ENCODE peak calls at places on chromosomes 1 and 21, in five cellular contexts. One of them, this sample, is unnamed.

GRCh38 chr1:3898994-3899775 is 887 bp downstream of the C1orf174 start:
- DNase-seq in stimulated activated CD8-positive, alpha-beta memory T cell treated with anti-CD3 and anti-CD28 coated beads, Interleukin-4, amount 100 ng/mL, for 24 hours: no peak
- DNase-seq in stomach: no peak
- DNase-seq in foreskin keratinocyte: no peak
- DNase-seq in sigmoid colon: no peak
- DNase-seq in this sample: no peak

GRCh38 chr1:1173061-1173792 is 453 bp upstream of the TTLL10 start:
- DNase-seq in foreskin keratinocyte: no peak
- DNase-seq in stomach: no peak
- DNase-seq in sigmoid colon: no peak
- DNase-seq in stimulated activated CD8-positive, alpha-beta memory T cell treated with anti-CD3 and anti-CD28 coated beads, Interleukin-4, amount 100 ng/mL, for 24 hours: no peak
- DNase-seq in this sample: no peak

GRCh38 chr1:22747021-22747734 is 36.5 kb downstream of the EPHB2 start:
- DNase-seq in sigmoid colon: no peak
- DNase-seq in foreskin keratinocyte: peak; percentile 44
- DNase-seq in stimulated activated CD8-positive, alpha-beta memory T cell treated with anti-CD3 and anti-CD28 coated beads, Interleukin-4, amount 100 ng/mL, for 24 hours: no peak
- DNase-seq in stomach: no peak
- DNase-seq in this sample: no peak

GRCh38 chr1:155017021-155017945 is 14.7 kb downstream of the ZBTB7B start:
- DNase-seq in stomach: peak; percentile 95
- DNase-seq in stimulated activated CD8-positive, alpha-beta memory T cell treated with anti-CD3 and anti-CD28 coated beads, Interleukin-4, amount 100 ng/mL, for 24 hours: peak; percentile 84
- DNase-seq in foreskin keratinocyte: peak; percentile 96
- DNase-seq in sigmoid colon: peak; percentile 97
- DNase-seq in this sample: peak; percentile 41

GRCh38 chr1:32681501-32681900 is 21.1 kb downstream of the SYNC start:
- DNase-seq in stomach: no peak
- DNase-seq in sigmoid colon: peak; percentile 69
- DNase-seq in foreskin keratinocyte: no peak
- DNase-seq in stimulated activated CD8-positive, alpha-beta memory T cell treated with anti-CD3 and anti-CD28 coated beads, Interleukin-4, amount 100 ng/mL, for 24 hours: no peak
- DNase-seq in this sample: no peak

GRCh38 chr1:58749646-58750045 is 34.2 kb downstream of the JUN start:
- DNase-seq in stomach: no peak
- DNase-seq in sigmoid colon: no peak
- DNase-seq in stimulated activated CD8-positive, alpha-beta memory T cell treated with anti-CD3 and anti-CD28 coated beads, Interleukin-4, amount 100 ng/mL, for 24 hours: no peak
- DNase-seq in foreskin keratinocyte: no peak
- DNase-seq in this sample: no peak

GRCh38 chr1:6348511-6349191 is 44.9 kb downstream of the ACOT7 start:
- DNase-seq in foreskin keratinocyte: no peak
- DNase-seq in stimulated activated CD8-positive, alpha-beta memory T cell treated with anti-CD3 and anti-CD28 coated beads, Interleukin-4, amount 100 ng/mL, for 24 hours: peak; percentile 34
- DNase-seq in sigmoid colon: no peak
- DNase-seq in stomach: peak; percentile 41
- DNase-seq in this sample: no peak

GRCh38 chr21:20971296-20971921 is 26.8 kb upstream of the NCAM2 start:
- DNase-seq in stomach: no peak
- DNase-seq in foreskin keratinocyte: peak; percentile 31
- DNase-seq in stimulated activated CD8-positive, alpha-beta memory T cell treated with anti-CD3 and anti-CD28 coated beads, Interleukin-4, amount 100 ng/mL, for 24 hours: no peak
- DNase-seq in sigmoid colon: peak; percentile 66
- DNase-seq in this sample: no peak

GRCh38 chr21:30329203-30329868 is 8.2 kb downstream of the KRTAP27-1 start:
- DNase-seq in foreskin keratinocyte: peak; percentile 76
- DNase-seq in sigmoid colon: no peak
- DNase-seq in stimulated activated CD8-positive, alpha-beta memory T cell treated with anti-CD3 and anti-CD28 coated beads, Interleukin-4, amount 100 ng/mL, for 24 hours: no peak
- DNase-seq in stomach: no peak
- DNase-seq in this sample: no peak

GRCh38 chr1:157652859-157653493 is 47.6 kb downstream of the FCRL3 start:
- DNase-seq in foreskin keratinocyte: no peak
- DNase-seq in stomach: no peak
- DNase-seq in stimulated activated CD8-positive, alpha-beta memory T cell treated with anti-CD3 and anti-CD28 coated beads, Interleukin-4, amount 100 ng/mL, for 24 hours: no peak
- DNase-seq in sigmoid colon: no peak
- DNase-seq in this sample: no peak

GRCh38 chr1:208178091-208178529 is 66.1 kb downstream of the PLXNA2 start:
- DNase-seq in sigmoid colon: no peak
- DNase-seq in stomach: peak; percentile 73
- DNase-seq in stimulated activated CD8-positive, alpha-beta memory T cell treated with anti-CD3 and anti-CD28 coated beads, Interleukin-4, amount 100 ng/mL, for 24 hours: no peak
- DNase-seq in foreskin keratinocyte: no peak
- DNase-seq in this sample: peak; percentile 84

GRCh38 chr21:36478207-36478701 is 1.7 kb downstream of the CLDN14 start:
- DNase-seq in sigmoid colon: no peak
- DNase-seq in stomach: no peak
- DNase-seq in stimulated activated CD8-positive, alpha-beta memory T cell treated with anti-CD3 and anti-CD28 coated beads, Interleukin-4, amount 100 ng/mL, for 24 hours: no peak
- DNase-seq in foreskin keratinocyte: peak; percentile 92
- DNase-seq in this sample: no peak

GRCh38 chr1:94050263-94050662 is 70.7 kb downstream of the ABCA4 start:
- DNase-seq in stimulated activated CD8-positive, alpha-beta memory T cell treated with anti-CD3 and anti-CD28 coated beads, Interleukin-4, amount 100 ng/mL, for 24 hours: no peak
- DNase-seq in stomach: no peak
- DNase-seq in sigmoid colon: no peak
- DNase-seq in foreskin keratinocyte: peak; percentile 71
- DNase-seq in this sample: no peak

GRCh38 chr1:18549896-18550295 is 69.2 kb downstream of the KLHDC7A start:
- DNase-seq in stomach: no peak
- DNase-seq in sigmoid colon: no peak
- DNase-seq in stimulated activated CD8-positive, alpha-beta memory T cell treated with anti-CD3 and anti-CD28 coated beads, Interleukin-4, amount 100 ng/mL, for 24 hours: no peak
- DNase-seq in foreskin keratinocyte: no peak
- DNase-seq in this sample: no peak

GRCh38 chr1:229130028-229130668 is 140.8 kb upstream of the RAB4A start:
- DNase-seq in stomach: peak; percentile 48
- DNase-seq in stimulated activated CD8-positive, alpha-beta memory T cell treated with anti-CD3 and anti-CD28 coated beads, Interleukin-4, amount 100 ng/mL, for 24 hours: no peak
- DNase-seq in sigmoid colon: peak; percentile 71
- DNase-seq in foreskin keratinocyte: no peak
- DNase-seq in this sample: no peak

GRCh38 chr1:57036896-57037295 is 71.1 kb upstream of the C8B start:
- DNase-seq in foreskin keratinocyte: no peak
- DNase-seq in sigmoid colon: no peak
- DNase-seq in stimulated activated CD8-positive, alpha-beta memory T cell treated with anti-CD3 and anti-CD28 coated beads, Interleukin-4, amount 100 ng/mL, for 24 hours: no peak
- DNase-seq in stomach: no peak
- DNase-seq in this sample: no peak

GRCh38 chr1:76541618-76542017 is 325.7 kb upstream of the ST6GALNAC5 start:
- DNase-seq in stomach: no peak
- DNase-seq in stimulated activated CD8-positive, alpha-beta memory T cell treated with anti-CD3 and anti-CD28 coated beads, Interleukin-4, amount 100 ng/mL, for 24 hours: no peak
- DNase-seq in foreskin keratinocyte: no peak
- DNase-seq in sigmoid colon: no peak
- DNase-seq in this sample: no peak

GRCh38 chr1:203463469-203464062 is 12.0 kb upstream of the PRELP start:
- DNase-seq in stimulated activated CD8-positive, alpha-beta memory T cell treated with anti-CD3 and anti-CD28 coated beads, Interleukin-4, amount 100 ng/mL, for 24 hours: no peak
- DNase-seq in foreskin keratinocyte: no peak
- DNase-seq in stomach: no peak
- DNase-seq in sigmoid colon: no peak
- DNase-seq in this sample: no peak

GRCh38 chr1:213538251-213538650 is 449.5 kb upstream of the PROX1 start:
- DNase-seq in stimulated activated CD8-positive, alpha-beta memory T cell treated with anti-CD3 and anti-CD28 coated beads, Interleukin-4, amount 100 ng/mL, for 24 hours: no peak
- DNase-seq in sigmoid colon: no peak
- DNase-seq in foreskin keratinocyte: no peak
- DNase-seq in stomach: no peak
- DNase-seq in this sample: no peak

GRCh38 chr1:159790237-159790917 is 9.6 kb downstream of the DUSP23 start:
- DNase-seq in sigmoid colon: no peak
- DNase-seq in stimulated activated CD8-positive, alpha-beta memory T cell treated with anti-CD3 and anti-CD28 coated beads, Interleukin-4, amount 100 ng/mL, for 24 hours: no peak
- DNase-seq in stomach: no peak
- DNase-seq in foreskin keratinocyte: no peak
- DNase-seq in this sample: no peak

GRCh38 chr21:17738171-17738953 is 80.8 kb downstream of the C21orf91 start:
- DNase-seq in stomach: peak; percentile 51
- DNase-seq in sigmoid colon: no peak
- DNase-seq in stimulated activated CD8-positive, alpha-beta memory T cell treated with anti-CD3 and anti-CD28 coated beads, Interleukin-4, amount 100 ng/mL, for 24 hours: no peak
- DNase-seq in foreskin keratinocyte: no peak
- DNase-seq in this sample: no peak

GRCh38 chr1:3352084-3352951 is 102.1 kb upstream of the ARHGEF16 start:
- DNase-seq in foreskin keratinocyte: no peak
- DNase-seq in stomach: no peak
- DNase-seq in stimulated activated CD8-positive, alpha-beta memory T cell treated with anti-CD3 and anti-CD28 coated beads, Interleukin-4, amount 100 ng/mL, for 24 hours: no peak
- DNase-seq in sigmoid colon: peak; percentile 92
- DNase-seq in this sample: no peak

GRCh38 chr1:84259376-84259775 is 42.1 kb upstream of the SAMD13 start:
- DNase-seq in foreskin keratinocyte: no peak
- DNase-seq in stimulated activated CD8-positive, alpha-beta memory T cell treated with anti-CD3 and anti-CD28 coated beads, Interleukin-4, amount 100 ng/mL, for 24 hours: no peak
- DNase-seq in stomach: no peak
- DNase-seq in sigmoid colon: no peak
- DNase-seq in this sample: no peak

GRCh38 chr1:48251323-48251722 is 28.8 kb downstream of the SLC5A9 start:
- DNase-seq in sigmoid colon: no peak
- DNase-seq in stimulated activated CD8-positive, alpha-beta memory T cell treated with anti-CD3 and anti-CD28 coated beads, Interleukin-4, amount 100 ng/mL, for 24 hours: no peak
- DNase-seq in foreskin keratinocyte: no peak
- DNase-seq in stomach: no peak
- DNase-seq in this sample: no peak

GRCh38 chr1:85268801-85269585 is 7.4 kb downstream of the BCL10 start:
- DNase-seq in stomach: no peak
- DNase-seq in sigmoid colon: no peak
- DNase-seq in stimulated activated CD8-positive, alpha-beta memory T cell treated with anti-CD3 and anti-CD28 coated beads, Interleukin-4, amount 100 ng/mL, for 24 hours: no peak
- DNase-seq in foreskin keratinocyte: no peak
- DNase-seq in this sample: no peak

GRCh38 chr1:192005976-192006375 is 152.3 kb upstream of the RGS18 start:
- DNase-seq in sigmoid colon: no peak
- DNase-seq in foreskin keratinocyte: no peak
- DNase-seq in stomach: no peak
- DNase-seq in stimulated activated CD8-positive, alpha-beta memory T cell treated with anti-CD3 and anti-CD28 coated beads, Interleukin-4, amount 100 ng/mL, for 24 hours: no peak
- DNase-seq in this sample: no peak

GRCh38 chr1:212077028-212077427 is 41.5 kb downstream of the DTL start:
- DNase-seq in sigmoid colon: no peak
- DNase-seq in stimulated activated CD8-positive, alpha-beta memory T cell treated with anti-CD3 and anti-CD28 coated beads, Interleukin-4, amount 100 ng/mL, for 24 hours: no peak
- DNase-seq in foreskin keratinocyte: peak; percentile 86
- DNase-seq in stomach: no peak
- DNase-seq in this sample: no peak

GRCh38 chr1:227864882-227865281 is 49.4 kb downstream of the PRSS38 start:
- DNase-seq in foreskin keratinocyte: no peak
- DNase-seq in stimulated activated CD8-positive, alpha-beta memory T cell treated with anti-CD3 and anti-CD28 coated beads, Interleukin-4, amount 100 ng/mL, for 24 hours: no peak
- DNase-seq in stomach: no peak
- DNase-seq in sigmoid colon: no peak
- DNase-seq in this sample: no peak

GRCh38 chr1:108663074-108663473 is 2.2 kb upstream of the HENMT1 start:
- DNase-seq in foreskin keratinocyte: no peak
- DNase-seq in stomach: no peak
- DNase-seq in stimulated activated CD8-positive, alpha-beta memory T cell treated with anti-CD3 and anti-CD28 coated beads, Interleukin-4, amount 100 ng/mL, for 24 hours: no peak
- DNase-seq in sigmoid colon: no peak
- DNase-seq in this sample: peak; percentile 76

GRCh38 chr1:11746092-11746491 is 10.2 kb downstream of the AGTRAP start:
- DNase-seq in stimulated activated CD8-positive, alpha-beta memory T cell treated with anti-CD3 and anti-CD28 coated beads, Interleukin-4, amount 100 ng/mL, for 24 hours: no peak
- DNase-seq in sigmoid colon: no peak
- DNase-seq in stomach: no peak
- DNase-seq in foreskin keratinocyte: no peak
- DNase-seq in this sample: no peak

GRCh38 chr1:230982698-230983097 is 3.8 kb downstream of the ARV1 start:
- DNase-seq in stomach: no peak
- DNase-seq in foreskin keratinocyte: no peak
- DNase-seq in stimulated activated CD8-positive, alpha-beta memory T cell treated with anti-CD3 and anti-CD28 coated beads, Interleukin-4, amount 100 ng/mL, for 24 hours: no peak
- DNase-seq in sigmoid colon: no peak
- DNase-seq in this sample: no peak

GRCh38 chr1:974293-974640 is 7.6 kb downstream of the PERM1 start:
- DNase-seq in foreskin keratinocyte: no peak
- DNase-seq in stimulated activated CD8-positive, alpha-beta memory T cell treated with anti-CD3 and anti-CD28 coated beads, Interleukin-4, amount 100 ng/mL, for 24 hours: no peak
- DNase-seq in sigmoid colon: no peak
- DNase-seq in stomach: no peak
- DNase-seq in this sample: no peak

This sample was measured in cerebellar nuclear complex.